ENCODE peak calls at places on chromosomes 1 and 21, in ten cellular contexts. N is fibroblast of the aortic adventitia; P is stimulated activated CD8-positive, alpha-beta memory T cell treated with anti-CD3 and anti-CD28 coated beads, Interleukin-2, amount 100 ng/mL, for 1 hour; E is foreskin fibroblast; A is NCI-H1694; B is activated CD4-positive, alpha-beta T cell treated with anti-CD3 and anti-CD28 coated beads for 1 hour; S is GM23248; H is NCI-H748 treated with DMSO at 0.1 percent for 48 hours; C is HTR-8/SVneo; Q is NCI-H510A. K is an unnamed sample.

GRCh38 chr21:17779486-17779885 is 39.7 kb downstream of the C21orf91 start:
- DNase-seq in N (no peak), P (no peak), E (no peak), A (no peak), B (no peak), S (no peak), H (no peak), C (no peak), Q (no peak), K (no peak)

GRCh38 chr1:24112381-24113169 is 640 bp upstream of the MYOM3 start:
- DNase-seq in N (peak; percentile 73), P (peak; percentile 15), E (peak; percentile 43), A (no peak), B (peak; percentile 32), S (peak; percentile 92), H (no peak), C (peak; percentile 73), Q (peak; percentile 43), K (peak; percentile 29)

GRCh38 chr1:180633092-180634045 is 1.5 kb downstream of the XPR1 start:
- DNase-seq in N (peak; percentile 57), P (no peak), E (peak; percentile 32), A (peak; percentile 46), B (no peak), S (peak; percentile 60), H (no peak), C (no peak), Q (no peak), K (no peak)

GRCh38 chr1:111359376-111359775 is 68.2 kb downstream of the OVGP1 start:
- DNase-seq in N (no peak), P (no peak), E (no peak), A (no peak), B (no peak), S (no peak), H (no peak), C (no peak), Q (no peak), K (no peak)

GRCh38 chr1:227482021-227482299 is 81.4 kb upstream of the ZNF678 start:
- DNase-seq in N (no peak), P (no peak), E (no peak), A (no peak), B (no peak), S (no peak), H (no peak), C (no peak), Q (no peak), K (no peak)

GRCh38 chr1:87612966-87613365 is 284.3 kb downstream of the LMO4 start:
- DNase-seq in N (no peak), P (no peak), E (no peak), A (no peak), B (no peak), S (no peak), H (no peak), C (no peak), Q (no peak), K (no peak)

GRCh38 chr1:23792151-23792945 is 1.4 kb downstream of the LYPLA2 start:
- DNase-seq in N (no peak), P (no peak), E (no peak), A (no peak), B (no peak), S (peak; percentile 36), H (no peak), C (no peak), Q (no peak), K (no peak)

GRCh38 chr1:2543543-2544092 is 12.6 kb upstream of the TNFRSF14 start:
- DNase-seq in N (no peak), P (no peak), E (peak; percentile 46), A (peak; percentile 39), B (no peak), S (peak; percentile 46), H (no peak), C (no peak), Q (no peak), K (peak; percentile 80)

GRCh38 chr1:67193700-67194099 is 27.4 kb downstream of the IL23R start:
- DNase-seq in N (no peak), P (no peak), E (no peak), A (no peak), B (no peak), S (no peak), H (no peak), C (no peak), Q (no peak), K (no peak)

GRCh38 chr1:28123461-28123961 is 35.1 kb upstream of the EYA3 start:
- DNase-seq in N (peak; percentile 50), P (no peak), E (no peak), A (no peak), B (no peak), S (peak; percentile 81), H (no peak), C (no peak), Q (no peak), K (no peak)

GRCh38 chr1:234842726-234843641 is 233.0 kb upstream of the IRF2BP2 start:
- DNase-seq in N (peak; percentile 31), P (no peak), E (peak; percentile 29), A (no peak), B (peak; percentile 29), S (no peak), H (no peak), C (no peak), Q (no peak), K (no peak)

GRCh38 chr1:206967096-206967851 is 3.0 kb downstream of the FCAMR start:
- DNase-seq in N (peak; percentile 20), P (no peak), E (no peak), A (no peak), B (no peak), S (peak; percentile 30), H (no peak), C (no peak), Q (no peak), K (no peak)

GRCh38 chr1:194447635-194448034 is 1261.2 kb upstream of the B3GALT2 start:
- DNase-seq in N (no peak), P (no peak), E (peak; percentile 57), A (no peak), B (no peak), S (no peak), H (no peak), C (no peak), Q (no peak), K (no peak)

GRCh38 chr1:93471911-93472310 is 24.0 kb downstream of the FNBP1L start:
- DNase-seq in N (peak; percentile 87), P (no peak), E (peak; percentile 57), A (no peak), B (no peak), S (peak; percentile 52), H (no peak), C (no peak), Q (no peak), K (no peak)

GRCh38 chr1:30966690-30967369 is 58.3 kb upstream of the SDC3 start:
- DNase-seq in N (peak; percentile 82), P (no peak), E (peak; percentile 53), A (peak; percentile 84), B (no peak), S (peak; percentile 73), H (peak; percentile 72), C (peak; percentile 45), Q (no peak), K (no peak)

GRCh38 chr1:39110882-39111281 is 84.7 kb downstream of the NDUFS5 start:
- DNase-seq in N (no peak), P (no peak), E (no peak), A (no peak), B (no peak), S (peak; percentile 84), H (no peak), C (no peak), Q (no peak), K (no peak)

GRCh38 chr1:177200290-177200689 is 29.5 kb downstream of the BRINP2 start:
- DNase-seq in N (no peak), P (no peak), E (no peak), A (no peak), B (no peak), S (peak; percentile 57), H (no peak), C (no peak), Q (no peak), K (no peak)

GRCh38 chr1:170461762-170462384 is 70.1 kb upstream of the GORAB start:
- DNase-seq in N (peak; percentile 98), P (no peak), E (peak; percentile 68), A (no peak), B (no peak), S (peak; percentile 98), H (no peak), C (no peak), Q (no peak), K (no peak)

GRCh38 chr1:40712405-40712944 is 21.0 kb downstream of the NFYC start:
- DNase-seq in N (no peak), P (no peak), E (no peak), A (no peak), B (no peak), S (no peak), H (peak; percentile 99), C (no peak), Q (no peak), K (no peak)

GRCh38 chr21:29798840-29799239 is 141.0 kb downstream of the GRIK1 start:
- DNase-seq in N (no peak), P (no peak), E (no peak), A (no peak), B (no peak), S (no peak), H (no peak), C (no peak), Q (no peak), K (no peak)

GRCh38 chr21:16535100-16535418 is 805.3 kb downstream of the USP25 start:
- DNase-seq in N (peak; percentile 96), P (no peak), E (peak; percentile 81), A (no peak), B (no peak), S (peak; percentile 92), H (no peak), C (no peak), Q (no peak), K (peak; percentile 70)

GRCh38 chr1:32924881-32925344 is 23.7 kb upstream of the TMEM54 start:
- DNase-seq in N (no peak), P (no peak), E (no peak), A (no peak), B (no peak), S (no peak), H (no peak), C (no peak), Q (no peak), K (no peak)

GRCh38 chr1:175503538-175503937 is 239.9 kb downstream of the TNR start:
- DNase-seq in N (no peak), P (no peak), E (no peak), A (no peak), B (no peak), S (no peak), H (no peak), C (no peak), Q (no peak), K (no peak)

GRCh38 chr1:12457771-12458170 is 160.2 kb downstream of the DHRS3 start:
- DNase-seq in N (peak; percentile 93), P (no peak), E (no peak), A (no peak), B (no peak), S (peak; percentile 75), H (no peak), C (no peak), Q (no peak), K (no peak)

GRCh38 chr21:31201548-31201947 is 142.5 kb downstream of the TIAM1 start:
- DNase-seq in N (peak; percentile 91), P (no peak), E (no peak), A (no peak), B (no peak), S (peak; percentile 92), H (no peak), C (no peak), Q (no peak), K (peak; percentile 40)

GRCh38 chr1:222095606-222096475 is 354.0 kb upstream of the DUSP10 start:
- DNase-seq in N (no peak), P (peak; percentile 10), E (no peak), A (no peak), B (peak; percentile 40), S (no peak), H (no peak), C (peak; percentile 15), Q (no peak), K (no peak)

GRCh38 chr1:20589331-20590312 is 725 bp downstream of the CDA start:
- DNase-seq in N (peak; percentile 72), P (no peak), E (peak; percentile 80), A (no peak), B (no peak), S (peak; percentile 84), H (no peak), C (no peak), Q (no peak), K (no peak)